ENCODE peak calls at places on chromosome 1, in five cellular contexts. N, F, R, I and X are unnamed samples. For H3K36me3, the result is how much of the 10 kb centered on the place peaks cover.

GRCh38 chr1:116033322-116033721 is 57.0 kb downstream of the SLC22A15 start:
- DNase-seq in R (no peak), F (no peak), N (no peak), I (no peak), X (no peak)

GRCh38 chr1:181482521-181483083 is 715 bp upstream of the CACNA1E start:
- DNase-seq in N (no peak), I (peak), F (peak), R (no peak), X (no peak)

GRCh38 chr1:59384443-59384842 is 87.5 kb downstream of the FGGY start:
- DNase-seq in F (no peak), R (no peak), I (no peak), N (no peak), X (no peak)

GRCh38 chr1:54120018-54120697 is 32.6 kb downstream of the CDCP2 start:
- DNase-seq in N (no peak), R (no peak), I (no peak), F (peak), X (no peak)

GRCh38 chr1:154860154-154860870 is 9.8 kb downstream of the KCNN3 start:
- DNase-seq in N (no peak), R (no peak), F (no peak), I (peak), X (no peak)

GRCh38 chr1:242811092-242811840 is 286.8 kb upstream of the PLD5 start:
- DNase-seq in N (no peak), F (no peak), R (peak), I (no peak), X (no peak)

GRCh38 chr1:39103321-39104157 is 77.4 kb downstream of the NDUFS5 start:
- DNase-seq in I (no peak), N (no peak), R (peak), F (no peak), X (no peak)

GRCh38 chr1:57258616-57259330 is 165.1 kb downstream of the DAB1 start:
- DNase-seq in R (no peak), I (no peak), F (no peak), N (no peak), X (no peak)

GRCh38 chr1:231628207-231628876 is 1.8 kb downstream of the DISC1 start:
- DNase-seq in N (no peak), R (peak), F (no peak), I (no peak), X (no peak)

GRCh38 chr1:219120625-219121544 is 52.8 kb upstream of the LYPLAL1 start:
- DNase-seq in I (peak), F (no peak), N (no peak), R (no peak), X (peak)

GRCh38 chr1:244092293-244093264 is 41.5 kb downstream of the ZBTB18 start:
- DNase-seq in I (no peak), R (peak), F (no peak), N (no peak), X (no peak)

GRCh38 chr1:19957779-19958178 is 21.6 kb downstream of the PLA2G2A start:
- DNase-seq in N (no peak), R (no peak), F (no peak), I (no peak), X (no peak)

GRCh38 chr1:171983584-171983983 is 142.3 kb downstream of the DNM3 start:
- DNase-seq in N (no peak), R (peak), F (no peak), I (peak), X (no peak)

GRCh38 chr1:198155253-198155652 is 1.5 kb upstream of the NEK7 start:
- DNase-seq in F (no peak), R (peak), N (no peak), I (no peak), X (no peak)

GRCh38 chr1:15948091-15948591 is 27.8 kb downstream of the ZBTB17 start:
- DNase-seq in R (no peak), F (no peak), I (no peak), N (no peak), X (no peak)

GRCh38 chr1:205592443-205593003 is 39.3 kb downstream of the ELK4 start:
- DNase-seq in R (no peak), I (no peak), F (peak), N (no peak), X (peak)

GRCh38 chr1:7703321-7704213 is 67.5 kb upstream of the VAMP3 start:
- DNase-seq in R (no peak), F (peak), I (peak), N (peak), X (no peak)

GRCh38 chr1:155858805-155859233 is 548 bp upstream of the SYT11 start:
- DNase-seq in F (no peak), I (peak), R (no peak), N (peak), X (peak)

GRCh38 chr1:158021721-158022120 is 28.3 kb downstream of the KIRREL1 start:
- DNase-seq in F (no peak), I (no peak), R (peak), N (no peak), X (no peak)

GRCh38 chr1:64242895-64243756 is 39.7 kb downstream of the UBE2U start:
- DNase-seq in F (no peak), I (peak), R (peak), N (no peak), X (no peak)

GRCh38 chr1:202276920-202277319 is 64.8 kb downstream of the UBE2T start:
- DNase-seq in R (no peak), F (no peak), N (no peak), I (no peak), X (no peak)

GRCh38 chr1:22903113-22903512 is 69.6 kb downstream of the LACTBL1 start:
- DNase-seq in R (peak), I (no peak), N (no peak), F (no peak), X (no peak)

GRCh38 chr1:17176306-17177061 is 28.4 kb upstream of the PADI1 start:
- DNase-seq in F (no peak), I (no peak), R (no peak), N (no peak), X (no peak)

GRCh38 chr1:153945131-153945794 is 1.3 kb downstream of the DENND4B start:
- DNase-seq in R (no peak), N (peak), I (peak), F (peak), X (peak)

GRCh38 chr1:203522237-203522636 is 28.3 kb downstream of the OPTC start:
- DNase-seq in N (no peak), I (no peak), R (no peak), F (no peak), X (no peak)

GRCh38 chr1:239527046-239527693 is 140.8 kb downstream of the CHRM3 start:
- DNase-seq in R (no peak), I (no peak), F (no peak), N (no peak), X (no peak)

GRCh38 chr1:82366694-82367093 is 566.0 kb downstream of the ADGRL2 start:
- DNase-seq in I (no peak), R (peak), F (no peak), N (no peak), X (no peak)

GRCh38 chr1:85259866-85260345 is 444 bp upstream of the C1orf52 start:
- DNase-seq in N (no peak), F (no peak), R (no peak), I (no peak), X (peak)

GRCh38 chr1:42966688-42967609 is 8.3 kb upstream of the SLC2A1 start:
- DNase-seq in F (no peak), N (no peak), R (peak), I (peak), X (no peak)

DNA sequence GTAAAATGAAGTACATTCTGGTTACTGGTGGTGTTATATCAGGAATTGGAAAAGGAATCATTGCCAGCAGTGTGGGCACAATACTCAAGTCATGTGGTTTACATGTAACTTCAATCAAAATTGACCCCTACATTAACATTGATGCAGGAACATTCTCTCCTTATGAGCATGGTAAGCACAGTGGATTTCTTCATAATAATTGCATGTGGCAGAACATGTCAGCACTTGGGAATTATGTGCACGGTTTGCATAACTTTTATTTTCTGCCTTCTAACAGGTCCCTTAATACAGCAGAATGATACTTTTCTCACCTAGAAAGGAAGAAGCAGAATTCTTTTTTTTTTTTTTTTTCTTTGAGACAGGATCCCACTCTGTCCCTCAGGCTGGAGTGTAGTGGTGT is 3.8 kb downstream of the CTPS1 start:
- DNase-seq in N (no peak), F (no peak), I (no peak), R (no peak), X (no peak)
- H3K36me3 ChIP-seq in N (under half), F (under half), I (half or more), R (half or more), X (under half)

GRCh38 chr1:150572918-150573647 is 6.3 kb downstream of the MCL1 start:
- DNase-seq in F (no peak), I (no peak), N (no peak), R (no peak), X (no peak)
- H3K36me3 ChIP-seq in F (half or more), I (half or more), N (half or more), R (half or more), X (half or more)

GRCh38 chr1:31266547-31266946 is 26.9 kb upstream of the NKAIN1 start:
- DNase-seq in I (no peak), F (no peak), R (no peak), N (no peak), X (no peak)

GRCh38 chr1:31273619-31274018 is 23.0 kb downstream of the SNRNP40 start:
- DNase-seq in I (no peak), F (no peak), N (no peak), R (no peak), X (no peak)

DNA sequence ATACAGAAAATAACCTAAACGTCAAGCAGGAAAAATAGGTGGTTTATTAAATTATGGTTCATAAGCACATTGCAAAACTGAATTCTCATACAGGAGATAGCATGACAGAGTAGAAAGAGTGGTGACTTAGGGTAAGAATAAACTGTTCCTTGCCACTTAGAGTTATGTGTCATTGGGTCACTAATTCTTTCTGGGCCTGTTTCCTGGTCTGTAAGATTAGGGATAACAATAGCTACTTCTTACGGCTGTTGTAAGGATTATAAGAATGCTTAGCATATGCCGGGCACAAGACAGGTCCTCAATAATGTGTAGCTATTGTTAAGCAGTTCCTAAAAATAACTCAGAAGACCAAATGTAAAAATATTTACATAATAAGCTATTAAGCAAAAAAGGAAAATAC is 24.2 kb downstream of the SNRNP40 start:
- DNase-seq in R (no peak), F (no peak), I (no peak), N (no peak), X (no peak)
- H3K36me3 ChIP-seq in R (under half), F (half or more), I (half or more), N (half or more), X (under half)

GRCh38 chr1:167648978-167649752 is 19.1 kb downstream of the RCSD1 start:
- DNase-seq in I (no peak), N (no peak), R (no peak), F (no peak), X (no peak)
- H3K36me3 ChIP-seq in I (under half), N (under half), R (under half), F (under half), X (under half)

GRCh38 chr1:25355841-25356395 is 17.8 kb downstream of the TMEM50A start:
- DNase-seq in F (no peak), N (no peak), I (peak), R (no peak), X (no peak)

GRCh38 chr1:25360596-25361581 is 22.8 kb downstream of the TMEM50A start:
- DNase-seq in R (peak), I (peak), F (no peak), N (no peak), X (no peak)

GRCh38 chr1:25361901-25362300 is 23.8 kb downstream of the TMEM50A start:
- DNase-seq in F (no peak), R (no peak), I (no peak), N (no peak), X (no peak)

GRCh38 chr1:25356441-25356840 is 18.3 kb downstream of the TMEM50A start:
- DNase-seq in I (no peak), N (no peak), R (no peak), F (no peak), X (no peak)

DNA sequence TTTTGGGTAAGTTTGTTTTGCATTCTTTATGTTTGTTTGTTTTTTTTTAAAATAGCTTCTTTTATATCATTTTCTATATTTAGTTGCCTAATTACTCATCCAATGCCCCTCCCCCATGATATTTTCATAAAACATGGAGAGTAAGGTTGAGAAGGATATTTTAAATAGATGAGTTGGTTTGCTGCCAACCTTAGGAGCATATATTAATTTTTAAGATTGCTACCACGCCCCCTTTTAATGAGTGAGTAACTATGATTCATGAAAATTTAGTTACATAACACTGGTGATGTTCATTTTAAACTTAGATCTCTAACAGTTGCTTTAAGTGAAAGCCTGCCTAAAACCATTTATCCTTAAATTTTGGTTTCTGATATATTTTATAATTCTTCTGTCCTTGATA is 18.7 kb downstream of the TMEM50A start:
- DNase-seq in N (no peak), F (no peak), R (peak), I (no peak), X (no peak)
- H3K36me3 ChIP-seq in N (half or more), F (half or more), R (under half), I (half or more), X (half or more)